ENCODE peak calls at places on chromosome 12, in five cellular contexts. J is lung, V is A549, L is prostate gland, A is mesenchymal stem cell. Y is an unnamed sample. For H3K9me3, the result is how much of the 10 kb centered on the place peaks cover.

GRCh38 chr12:119676022-119676421 is 8.1 kb downstream of the PRKAB1 start:
- DNase-seq in J (no peak), V (no peak), L (no peak), A (no peak), Y (no peak)

GRCh38 chr12:125492354-125493270 is 427.4 kb downstream of the AACS start:
- DNase-seq in J (no peak), V (no peak), L (no peak), A (no peak), Y (no peak)

GRCh38 chr12:109760930-109761630 is 47.5 kb downstream of the FAM222A start:
- DNase-seq in J (no peak), V (no peak), L (no peak), A (no peak), Y (no peak)

GRCh38 chr12:72610854-72611358 is 338.7 kb downstream of the TRHDE start:
- DNase-seq in J (no peak), V (no peak), L (no peak), A (no peak), Y (no peak)

GRCh38 chr12:2618291-2618995 is 176.3 kb upstream of the FKBP4 start:
- DNase-seq in J (no peak), V (no peak), L (no peak), A (no peak), Y (no peak)

GRCh38 chr12:114747156-114747555 is 63.2 kb upstream of the TBX3 start:
- DNase-seq in J (no peak), V (no peak), L (no peak), A (no peak), Y (no peak)

GRCh38 chr12:48881652-48882324 is 16.1 kb upstream of the RND1 start:
- DNase-seq in J (no peak), V (no peak), L (no peak), A (peak), Y (no peak)

GRCh38 chr12:23221066-23221465 is 596.1 kb downstream of the ETNK1 start:
- DNase-seq in J (no peak), V (no peak), L (no peak), A (no peak), Y (no peak)

GRCh38 chr12:89919241-89919906 is 210.7 kb upstream of the ATP2B1 start:
- DNase-seq in J (no peak), V (no peak), L (peak), A (no peak), Y (no peak)

GRCh38 chr12:103169-103981 is 36.8 kb downstream of the IQSEC3 start:
- DNase-seq in J (no peak), V (peak), L (no peak), A (no peak), Y (no peak)

GRCh38 chr12:67451206-67451605 is 182.0 kb downstream of the CAND1 start:
- DNase-seq in J (no peak), V (no peak), L (no peak), A (no peak), Y (no peak)

GRCh38 chr12:41462312-41462711 is 274.2 kb downstream of the PDZRN4 start:
- DNase-seq in J (no peak), V (no peak), L (no peak), A (no peak), Y (no peak)

GRCh38 chr12:103652808-103653207 is 65.7 kb downstream of the STAB2 start:
- DNase-seq in J (no peak), V (no peak), L (no peak), A (no peak), Y (no peak)

GRCh38 chr12:30696943-30697342 is 1.3 kb upstream of the IPO8 start:
- DNase-seq in J (no peak), V (no peak), L (no peak), A (no peak), Y (no peak)

GRCh38 chr12:53695148-53696138 is 19.6 kb upstream of the ATP5MC2 start:
- DNase-seq in J (no peak), V (peak), L (no peak), A (peak), Y (no peak)

GRCh38 chr12:62532333-62532732 is 65.7 kb downstream of the MON2 start:
- DNase-seq in J (no peak), V (no peak), L (no peak), A (no peak), Y (no peak)

GRCh38 chr12:82329508-82329907 is 28.7 kb downstream of the CCDC59 start:
- DNase-seq in J (no peak), V (no peak), L (no peak), A (no peak), Y (no peak)

GRCh38 chr12:2013527-2014223 is 9.4 kb upstream of the DCP1B start:
- DNase-seq in J (no peak), V (no peak), L (no peak), A (peak), Y (no peak)

GRCh38 chr12:69527506-69528272 is 57.5 kb downstream of the FRS2 start:
- DNase-seq in J (no peak), V (no peak), L (no peak), A (peak), Y (no peak)

DNA sequence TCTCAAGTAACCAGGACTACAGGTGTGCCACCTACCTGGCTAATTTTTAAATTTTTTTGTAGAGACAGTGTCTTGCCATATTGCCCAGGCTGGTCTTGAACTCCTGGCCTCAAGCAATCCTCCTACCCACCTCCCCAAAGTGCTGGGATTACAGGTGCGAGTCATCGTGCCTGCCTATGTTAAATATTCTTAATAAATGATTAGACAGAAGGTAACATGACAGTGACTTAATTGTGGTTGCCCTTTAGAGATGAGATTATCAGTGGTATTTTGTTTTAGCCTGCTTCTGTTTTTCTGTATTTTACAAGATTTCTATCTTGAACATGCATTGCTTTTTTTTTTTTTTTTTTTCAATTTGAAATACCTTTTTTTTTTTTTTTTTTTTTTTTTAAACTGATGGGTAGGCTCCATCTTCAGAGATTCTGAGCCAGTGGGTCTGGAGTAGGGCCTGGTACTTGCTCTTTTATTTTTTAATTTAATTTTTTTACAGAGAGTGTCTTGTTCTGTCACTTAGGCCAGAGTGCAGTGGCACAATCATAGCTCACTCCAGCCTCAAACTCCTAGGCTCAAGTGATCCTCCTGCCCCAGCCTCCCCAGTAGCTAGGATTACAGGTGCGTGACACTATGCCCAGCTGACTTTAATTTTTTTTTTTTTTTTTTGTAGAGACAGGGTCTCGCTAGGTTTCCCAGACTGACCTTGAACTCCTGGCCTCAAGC is 88.4 kb downstream of the BORCS5 start:
- DNase-seq in J (no peak), V (no peak), L (no peak), A (no peak), Y (no peak)
- H3K9me3 ChIP-seq in J (under half), V (under half), L (under half), A (under half), Y (under half)

GRCh38 chr12:54929998-54930397 is 54.6 kb downstream of the TESPA1 start:
- DNase-seq in J (no peak), V (no peak), L (no peak), A (no peak), Y (no peak)
- H3K9me3 ChIP-seq in J (under half), V (under half), L (under half), A (under half), Y (under half)

GRCh38 chr12:133108150-133108549 is 21.9 kb downstream of the ZNF891 start:
- DNase-seq in J (no peak), V (no peak), L (no peak), A (no peak), Y (no peak)

GRCh38 chr12:133107121-133107520 is 23.0 kb downstream of the ZNF891 start:
- DNase-seq in J (no peak), V (no peak), L (no peak), A (no peak), Y (no peak)

GRCh38 chr12:133105620-133106019 is 24.5 kb downstream of the ZNF891 start:
- DNase-seq in J (no peak), V (no peak), L (no peak), A (peak), Y (no peak)

DNA sequence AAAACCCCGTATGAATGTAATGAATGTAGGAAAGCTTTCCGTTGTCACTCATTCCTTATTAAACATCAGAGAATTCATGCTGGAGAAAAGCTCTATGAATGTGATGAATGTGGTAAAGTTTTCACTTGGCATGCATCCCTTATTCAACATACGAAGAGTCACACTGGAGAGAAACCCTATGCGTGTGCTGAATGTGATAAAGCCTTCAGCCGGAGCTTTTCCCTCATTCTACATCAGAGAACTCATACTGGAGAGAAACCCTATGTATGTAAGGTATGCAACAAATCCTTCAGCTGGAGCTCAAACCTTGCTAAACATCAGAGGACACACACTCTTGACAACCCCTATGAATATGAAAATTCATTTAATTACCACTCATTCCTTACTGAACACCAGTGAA is 23.8 kb downstream of the ZNF891 start:
- DNase-seq in J (no peak), V (no peak), L (no peak), A (peak), Y (no peak)
- H3K9me3 ChIP-seq in J (half or more), V (half or more), L (under half), A (half or more), Y (half or more)

GRCh38 chr12:34392741-34393085 is 370.4 kb downstream of the ALG10 start:
- DNase-seq in J (no peak), V (no peak), L (no peak), A (no peak), Y (peak)
- H3K9me3 ChIP-seq in J (under half), V (under half), L (under half), A (under half), Y (under half)

GRCh38 chr12:57993834-57994233 is 52.5 kb downstream of the ATP23 start:
- DNase-seq in J (no peak), V (no peak), L (no peak), A (no peak), Y (no peak)

GRCh38 chr12:57993030-57993429 is 51.7 kb downstream of the ATP23 start:
- DNase-seq in J (no peak), V (peak), L (no peak), A (no peak), Y (no peak)

GRCh38 chr12:57996520-57996919 is 55.2 kb downstream of the ATP23 start:
- DNase-seq in J (no peak), V (no peak), L (no peak), A (no peak), Y (no peak)

GRCh38 chr12:58000499-58000898 is 59.1 kb downstream of the ATP23 start:
- DNase-seq in J (no peak), V (no peak), L (no peak), A (no peak), Y (no peak)

DNA sequence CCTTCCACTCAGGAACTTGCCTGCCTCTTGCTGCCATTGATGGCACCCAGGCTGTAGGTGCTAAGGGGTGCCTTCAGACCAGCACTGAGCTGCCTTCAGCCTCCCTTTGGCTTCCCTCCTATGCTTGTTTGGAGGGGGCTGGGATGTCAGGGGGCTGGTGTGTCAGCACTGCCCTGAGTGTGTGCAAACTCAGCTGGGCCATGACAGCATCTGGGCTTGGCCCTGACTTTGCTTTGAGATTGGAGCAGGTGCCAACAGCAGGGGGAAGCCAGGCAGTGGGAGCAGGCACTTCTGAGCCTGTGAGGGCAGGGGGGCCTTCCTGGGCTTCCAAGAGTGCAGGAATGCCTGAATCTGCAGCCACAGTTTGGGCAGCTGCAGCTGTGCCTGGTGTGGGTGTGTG is 56.9 kb downstream of the ATP23 start:
- DNase-seq in J (no peak), V (no peak), L (no peak), A (no peak), Y (no peak)
- H3K9me3 ChIP-seq in J (under half), V (under half), L (under half), A (half or more), Y (under half)

GRCh38 chr12:31895449-31896150 is 63.6 kb upstream of the RESF1 start:
- DNase-seq in J (no peak), V (no peak), L (no peak), A (no peak), Y (no peak)
- H3K9me3 ChIP-seq in J (under half), V (under half), L (under half), A (under half), Y (under half)

DNA sequence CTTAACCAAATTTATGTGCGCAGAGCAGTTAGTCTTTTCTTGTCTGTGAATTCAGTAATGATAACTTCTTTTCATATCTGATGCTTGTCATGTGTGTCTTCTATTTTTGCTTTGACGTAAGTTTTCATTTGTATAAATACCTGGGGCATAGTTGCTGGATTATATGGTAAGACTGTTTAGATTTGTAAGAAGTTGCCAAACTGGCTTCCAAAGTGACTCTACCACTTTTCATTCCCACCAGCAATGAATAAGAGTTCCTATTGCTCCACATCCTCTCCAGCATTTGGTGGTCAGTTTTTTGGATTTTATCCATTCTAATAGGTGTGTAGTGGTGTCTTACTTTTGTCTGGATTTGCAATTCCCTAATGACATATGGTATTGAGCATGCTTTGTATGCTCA is 8.9 kb downstream of the ZNF268 start:
- DNase-seq in J (no peak), V (no peak), L (no peak), A (no peak), Y (no peak)
- H3K9me3 ChIP-seq in J (under half), V (half or more), L (under half), A (half or more), Y (half or more)

DNA sequence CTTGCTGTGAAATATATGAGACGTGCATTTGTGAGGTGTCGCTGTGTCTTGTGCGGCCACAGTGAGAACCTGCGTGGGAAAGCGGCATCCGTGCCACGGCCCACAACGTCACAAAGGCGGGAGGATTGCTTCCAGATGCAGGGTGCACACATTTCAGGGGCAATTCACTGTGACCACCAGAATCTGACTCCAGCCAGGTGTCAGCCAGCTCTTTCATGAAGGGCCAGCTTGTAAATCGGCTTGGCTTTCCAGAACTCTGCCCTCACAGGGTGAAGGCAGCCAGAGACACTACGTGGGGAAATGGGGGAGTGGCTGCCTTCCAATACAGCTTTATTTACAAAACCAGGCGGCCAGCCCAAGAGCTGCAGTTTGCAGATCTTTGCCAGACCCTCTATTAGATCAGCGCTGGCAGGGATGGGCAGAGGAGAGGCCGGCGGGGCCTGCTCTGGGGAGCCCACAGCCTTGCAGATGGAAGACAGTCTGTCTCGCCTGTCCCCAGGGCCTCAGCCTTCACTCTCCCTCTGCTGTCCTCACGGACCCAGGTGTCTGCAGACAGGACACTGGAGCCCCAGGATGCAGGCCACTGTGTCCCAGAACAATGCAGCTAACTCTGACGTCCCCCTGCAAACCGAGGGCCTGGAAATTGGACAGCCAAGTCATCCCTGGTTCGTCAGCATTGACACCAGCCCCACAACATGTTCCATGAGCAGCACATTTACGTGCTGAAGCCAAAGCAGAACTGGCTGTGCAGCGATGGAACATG is 53.5 kb downstream of the ADGRD1 start:
- DNase-seq in J (no peak), V (no peak), L (peak), A (no peak), Y (no peak)
- H3K9me3 ChIP-seq in J (under half), V (under half), L (under half), A (under half), Y (under half)

DNA sequence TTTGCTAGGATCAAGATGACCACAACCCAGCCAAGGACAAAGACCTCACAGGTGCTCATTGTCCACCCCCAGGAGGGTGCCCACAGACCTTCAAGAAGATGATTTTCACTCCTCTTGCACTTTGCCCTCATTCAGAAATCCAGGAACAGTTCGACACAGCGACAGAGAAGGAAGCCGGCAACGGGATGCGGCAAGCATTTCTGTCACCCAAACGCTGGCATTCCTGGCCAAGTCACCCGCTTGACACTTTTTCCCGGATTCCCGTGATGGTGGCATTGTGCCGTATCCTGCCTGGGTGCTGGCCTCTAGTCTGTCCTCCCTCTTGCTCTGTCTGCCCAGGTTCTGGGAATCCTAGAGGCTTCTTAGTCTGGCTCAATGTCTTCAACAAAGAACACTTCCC is 770.4 kb upstream of the ALG10B start:
- DNase-seq in J (no peak), V (no peak), L (no peak), A (no peak), Y (no peak)
- H3K9me3 ChIP-seq in J (under half), V (under half), L (under half), A (under half), Y (under half)